ENCODE peak calls at places on chromosome 6, in four cellular contexts. J, K, S and R are unnamed samples.

GRCh38 chr6:24990227-24990843 is 54.6 kb upstream of the RIPOR2 start:
- DNase-seq in J (no peak), K (no peak), S (no peak), R (no peak)

GRCh38 chr6:11486051-11486450 is 51.5 kb upstream of the TMEM170B start:
- DNase-seq in J (no peak), K (no peak), S (no peak), R (no peak)

GRCh38 chr6:153839992-153840603 is 198.9 kb upstream of the OPRM1 start:
- DNase-seq in J (no peak), K (no peak), S (no peak), R (no peak)

GRCh38 chr6:135423649-135424128 is 73.9 kb downstream of the AHI1 start:
- DNase-seq in J (peak), K (no peak), S (no peak), R (peak)

GRCh38 chr6:82711105-82711829 is 347.6 kb downstream of the TPBG start:
- DNase-seq in J (no peak), K (no peak), S (no peak), R (no peak)

GRCh38 chr6:151765444-151765886 is 42.0 kb upstream of the ESR1 start:
- DNase-seq in J (peak), K (no peak), S (no peak), R (peak)

GRCh38 chr6:167471548-167471930 is 146.7 kb downstream of the TTLL2 start:
- DNase-seq in J (no peak), K (no peak), S (no peak), R (no peak)

GRCh38 chr6:111632468-111633247 is 27.0 kb upstream of the TRAF3IP2 start:
- DNase-seq in J (no peak), K (no peak), S (peak), R (no peak)

GRCh38 chr6:130557481-130558112 is 191.8 kb downstream of the TMEM200A start:
- DNase-seq in J (no peak), K (no peak), S (no peak), R (no peak)

GRCh38 chr6:148240463-148240845 is 102.2 kb upstream of the SASH1 start:
- DNase-seq in J (no peak), K (no peak), S (no peak), R (no peak)

GRCh38 chr6:40398810-40399477 is 188.2 kb downstream of the LRFN2 start:
- DNase-seq in J (no peak), K (no peak), S (no peak), R (no peak)

GRCh38 chr6:7975764-7976146 is 65.2 kb upstream of the TXNDC5 start:
- DNase-seq in J (no peak), K (no peak), S (peak), R (peak)
- H3K4me3 ChIP-seq in J (no peak), K (peak), S (no peak), R (peak)

DNA sequence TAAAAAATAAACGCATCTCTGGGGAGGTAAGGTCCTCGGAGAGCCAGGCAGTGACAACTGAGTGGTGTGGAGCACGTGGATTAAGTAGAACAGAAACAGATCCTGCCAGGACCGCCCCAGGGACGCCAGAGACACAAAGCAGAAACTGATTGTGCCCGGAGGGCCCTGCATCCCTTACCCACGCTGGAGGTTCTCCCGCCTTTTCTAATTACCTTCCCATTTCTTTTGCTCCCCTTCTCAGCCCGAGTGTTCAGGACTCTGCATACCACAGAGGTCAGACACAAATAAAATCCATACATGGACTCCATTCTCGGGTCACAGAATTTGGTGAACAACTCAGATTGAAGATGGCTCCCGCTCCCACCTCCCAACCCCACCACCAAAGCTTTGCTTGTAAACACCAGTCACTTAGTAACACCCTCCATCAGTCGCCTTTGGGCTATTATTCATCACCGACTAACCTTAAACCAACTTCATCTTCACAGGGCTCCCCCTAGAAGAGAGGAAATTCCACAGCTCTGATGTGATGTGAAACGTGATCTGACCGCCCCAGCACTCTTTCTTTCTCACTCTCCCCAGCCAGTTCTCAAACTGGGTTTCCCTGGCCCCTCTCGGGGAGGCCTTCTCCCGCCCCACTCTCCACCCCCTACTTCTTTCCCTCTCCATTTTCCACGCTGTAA is 32.6 kb upstream of the PIM1 start:
- DNase-seq in J (no peak), K (no peak), S (no peak), R (no peak)
- TF ChIP-seq POLR2A in J (no peak), K (no peak), S (no peak), R (no peak)

DNA sequence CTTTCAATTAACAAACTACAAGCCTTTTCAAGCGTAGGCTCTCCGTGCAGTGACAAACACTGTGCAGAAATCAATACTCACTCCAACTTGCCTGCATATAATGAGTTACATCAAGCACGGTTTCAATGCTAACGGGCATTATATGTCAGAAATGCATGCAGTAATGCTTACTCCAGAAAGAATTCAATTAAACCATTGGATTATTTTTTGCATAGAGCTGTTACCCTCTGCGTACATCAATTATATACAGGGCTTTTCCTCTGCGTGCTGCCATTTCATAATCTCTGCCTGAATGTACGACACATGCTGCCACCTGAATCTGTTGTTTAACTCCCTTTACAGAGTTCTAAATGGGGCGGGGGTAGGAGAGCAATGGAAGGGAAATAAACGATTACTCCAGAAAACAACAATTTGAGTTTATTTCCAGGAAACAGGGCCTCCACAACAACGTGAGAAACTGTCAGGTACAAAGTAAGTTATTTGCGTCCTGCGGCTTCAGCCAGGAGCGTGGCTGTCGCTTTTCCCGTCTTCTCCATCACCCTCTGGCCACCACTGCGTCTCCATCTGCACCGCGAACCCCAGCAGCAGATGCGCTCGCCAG is 1.8 kb downstream of the PTPRK start:
- DNase-seq in J (no peak), K (no peak), S (no peak), R (no peak)
- H3K4me3 ChIP-seq in J (no peak), K (peak), S (peak), R (no peak)

DNA sequence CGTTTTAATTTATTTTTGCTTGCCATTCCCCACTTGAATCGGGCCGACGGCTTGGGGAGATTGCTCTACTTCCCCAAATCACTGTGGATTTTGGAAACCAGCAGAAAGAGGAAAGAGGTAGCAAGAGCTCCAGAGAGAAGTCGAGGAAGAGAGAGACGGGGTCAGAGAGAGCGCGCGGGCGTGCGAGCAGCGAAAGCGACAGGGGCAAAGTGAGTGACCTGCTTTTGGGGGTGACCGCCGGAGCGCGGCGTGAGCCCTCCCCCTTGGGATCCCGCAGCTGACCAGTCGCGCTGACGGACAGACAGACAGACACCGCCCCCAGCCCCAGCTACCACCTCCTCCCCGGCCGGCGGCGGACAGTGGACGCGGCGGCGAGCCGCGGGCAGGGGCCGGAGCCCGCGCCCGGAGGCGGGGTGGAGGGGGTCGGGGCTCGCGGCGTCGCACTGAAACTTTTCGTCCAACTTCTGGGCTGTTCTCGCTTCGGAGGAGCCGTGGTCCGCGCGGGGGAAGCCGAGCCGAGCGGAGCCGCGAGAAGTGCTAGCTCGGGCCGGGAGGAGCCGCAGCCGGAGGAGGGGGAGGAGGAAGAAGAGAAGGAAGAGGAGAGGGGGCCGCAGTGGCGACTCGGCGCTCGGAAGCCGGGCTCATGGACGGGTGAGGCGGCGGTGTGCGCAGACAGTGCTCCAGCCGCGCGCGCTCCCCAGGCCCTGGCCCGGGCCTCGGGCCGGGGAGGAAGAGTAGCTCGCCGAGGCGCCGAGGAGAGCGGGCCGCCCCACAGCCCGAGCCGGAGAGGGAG is 602 bp downstream of the VEGFA start:
- DNase-seq in J (peak), K (no peak), S (peak), R (peak)
- TF ChIP-seq POLR2A in J (peak), K (no peak), S (no peak), R (no peak)

GRCh38 chr6:34876451-34876850 is 11.4 kb downstream of the TAF11 start:
- DNase-seq in J (no peak), K (no peak), S (no peak), R (no peak)
- H3K4me3 ChIP-seq in J (no peak), K (no peak), S (no peak), R (no peak)